ENCODE peak calls at places on chromosome X, in ten cellular contexts. One of them, this sample, is unnamed. For H3K4me1, the result is how much of the 10 kb centered on the place peaks cover.

GRCh38 chrX:134782796-134783195 is 124.5 kb upstream of the PLAC1 start:
- DNase-seq in body of pancreas: no peak
- DNase-seq in IMR-90: peak
- DNase-seq in stomach: no peak
- DNase-seq in sigmoid colon: no peak
- DNase-seq in A549: peak
- DNase-seq in tibial nerve: no peak
- DNase-seq in Peyer's patch: no peak
- DNase-seq in ovary: no peak
- DNase-seq in heart left ventricle: no peak
- DNase-seq in this sample: no peak

GRCh38 chrX:73401591-73402266 is 45.1 kb upstream of the CDX4 start:
- DNase-seq in body of pancreas: no peak
- DNase-seq in IMR-90: no peak
- DNase-seq in stomach: no peak
- DNase-seq in sigmoid colon: no peak
- DNase-seq in A549: no peak
- DNase-seq in tibial nerve: no peak
- DNase-seq in Peyer's patch: no peak
- DNase-seq in ovary: no peak
- DNase-seq in heart left ventricle: no peak
- DNase-seq in this sample: no peak

GRCh38 chrX:10055430-10055829 is 88.3 kb downstream of the CLDN34 start:
- DNase-seq in body of pancreas: no peak
- DNase-seq in IMR-90: no peak
- DNase-seq in stomach: no peak
- DNase-seq in sigmoid colon: no peak
- DNase-seq in A549: no peak
- DNase-seq in tibial nerve: no peak
- DNase-seq in Peyer's patch: no peak
- DNase-seq in ovary: no peak
- DNase-seq in heart left ventricle: no peak
- DNase-seq in this sample: no peak

GRCh38 chrX:30653415-30654131 is at the start of gene GK:
- DNase-seq in body of pancreas: peak
- DNase-seq in IMR-90: peak
- DNase-seq in stomach: no peak
- DNase-seq in sigmoid colon: peak
- DNase-seq in A549: no peak
- DNase-seq in tibial nerve: no peak
- DNase-seq in Peyer's patch: peak
- DNase-seq in ovary: peak
- DNase-seq in heart left ventricle: peak
- DNase-seq in this sample: peak

GRCh38 chrX:66728818-66729271 is 90.0 kb upstream of the EDA2R start:
- DNase-seq in body of pancreas: peak
- DNase-seq in IMR-90: peak
- DNase-seq in stomach: peak
- DNase-seq in sigmoid colon: peak
- DNase-seq in A549: peak
- DNase-seq in tibial nerve: peak
- DNase-seq in Peyer's patch: peak
- DNase-seq in ovary: peak
- DNase-seq in heart left ventricle: peak
- DNase-seq in this sample: peak

GRCh38 chrX:150903110-150903508 is 4.6 kb upstream of the CD99L2 start:
- DNase-seq in body of pancreas: no peak
- DNase-seq in IMR-90: no peak
- DNase-seq in stomach: no peak
- DNase-seq in sigmoid colon: no peak
- DNase-seq in A549: no peak
- DNase-seq in tibial nerve: no peak
- DNase-seq in Peyer's patch: no peak
- DNase-seq in ovary: no peak
- DNase-seq in heart left ventricle: no peak
- DNase-seq in this sample: no peak

GRCh38 chrX:30613736-30614135 is 36.2 kb upstream of the TASL start:
- DNase-seq in body of pancreas: no peak
- DNase-seq in IMR-90: no peak
- DNase-seq in stomach: no peak
- DNase-seq in sigmoid colon: no peak
- DNase-seq in A549: no peak
- DNase-seq in tibial nerve: no peak
- DNase-seq in Peyer's patch: no peak
- DNase-seq in ovary: no peak
- DNase-seq in heart left ventricle: no peak
- DNase-seq in this sample: no peak

GRCh38 chrX:66110112-66110511 is 53.9 kb upstream of the HEPH start:
- DNase-seq in body of pancreas: no peak
- DNase-seq in IMR-90: peak
- DNase-seq in stomach: no peak
- DNase-seq in sigmoid colon: no peak
- DNase-seq in A549: peak
- DNase-seq in tibial nerve: no peak
- DNase-seq in Peyer's patch: no peak
- DNase-seq in ovary: no peak
- DNase-seq in heart left ventricle: no peak
- DNase-seq in this sample: peak

DNA sequence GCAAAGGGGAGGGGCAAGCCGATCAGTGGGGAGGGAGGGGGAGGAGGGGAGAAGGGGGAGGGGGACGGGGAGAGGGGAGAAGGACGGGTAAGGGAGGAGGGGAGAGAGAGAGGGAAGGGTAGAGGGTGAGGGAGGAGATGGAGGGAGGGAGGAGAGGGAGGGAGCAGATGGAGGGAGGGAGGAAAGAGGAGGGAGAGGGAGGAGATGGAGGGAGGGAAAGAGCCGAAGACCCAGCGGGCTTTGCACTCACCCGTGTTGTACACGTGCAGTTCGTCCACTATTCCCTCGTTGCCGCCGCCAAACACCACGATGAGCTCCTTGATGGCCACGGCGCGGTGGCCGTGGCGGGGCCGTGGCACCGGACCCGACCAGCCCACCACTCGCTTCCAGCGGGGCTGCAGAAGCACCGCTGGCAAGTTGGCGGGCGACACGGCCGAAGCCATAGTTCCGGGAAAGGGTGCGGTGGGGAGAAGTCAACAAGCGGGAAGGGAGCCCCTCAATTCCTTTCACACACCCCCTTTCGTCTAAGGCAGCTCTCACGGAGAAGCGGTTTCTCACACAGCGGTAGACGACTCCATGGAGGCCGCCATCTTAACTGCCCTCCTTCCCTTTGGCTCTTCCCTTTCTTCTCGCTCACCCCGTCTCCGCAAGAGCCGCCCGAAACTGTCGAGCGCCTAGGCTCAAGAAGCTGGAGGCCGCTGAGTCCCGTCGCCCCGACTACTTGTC is 1.1 kb downstream of the HCFC1 start:
- DNase-seq in body of pancreas: no peak
- DNase-seq in IMR-90: peak
- DNase-seq in stomach: no peak
- DNase-seq in sigmoid colon: peak
- DNase-seq in A549: peak
- DNase-seq in tibial nerve: no peak
- DNase-seq in Peyer's patch: no peak
- DNase-seq in ovary: peak
- DNase-seq in heart left ventricle: peak
- DNase-seq in this sample: no peak
- H3K4me1 ChIP-seq in body of pancreas: half or more
- H3K4me1 ChIP-seq in IMR-90: under half
- H3K4me1 ChIP-seq in stomach: under half
- H3K4me1 ChIP-seq in sigmoid colon: under half
- H3K4me1 ChIP-seq in A549: under half
- H3K4me1 ChIP-seq in tibial nerve: under half
- H3K4me1 ChIP-seq in Peyer's patch: under half
- H3K4me1 ChIP-seq in ovary: under half
- H3K4me1 ChIP-seq in heart left ventricle: half or more
- H3K4me1 ChIP-seq in this sample: half or more

DNA sequence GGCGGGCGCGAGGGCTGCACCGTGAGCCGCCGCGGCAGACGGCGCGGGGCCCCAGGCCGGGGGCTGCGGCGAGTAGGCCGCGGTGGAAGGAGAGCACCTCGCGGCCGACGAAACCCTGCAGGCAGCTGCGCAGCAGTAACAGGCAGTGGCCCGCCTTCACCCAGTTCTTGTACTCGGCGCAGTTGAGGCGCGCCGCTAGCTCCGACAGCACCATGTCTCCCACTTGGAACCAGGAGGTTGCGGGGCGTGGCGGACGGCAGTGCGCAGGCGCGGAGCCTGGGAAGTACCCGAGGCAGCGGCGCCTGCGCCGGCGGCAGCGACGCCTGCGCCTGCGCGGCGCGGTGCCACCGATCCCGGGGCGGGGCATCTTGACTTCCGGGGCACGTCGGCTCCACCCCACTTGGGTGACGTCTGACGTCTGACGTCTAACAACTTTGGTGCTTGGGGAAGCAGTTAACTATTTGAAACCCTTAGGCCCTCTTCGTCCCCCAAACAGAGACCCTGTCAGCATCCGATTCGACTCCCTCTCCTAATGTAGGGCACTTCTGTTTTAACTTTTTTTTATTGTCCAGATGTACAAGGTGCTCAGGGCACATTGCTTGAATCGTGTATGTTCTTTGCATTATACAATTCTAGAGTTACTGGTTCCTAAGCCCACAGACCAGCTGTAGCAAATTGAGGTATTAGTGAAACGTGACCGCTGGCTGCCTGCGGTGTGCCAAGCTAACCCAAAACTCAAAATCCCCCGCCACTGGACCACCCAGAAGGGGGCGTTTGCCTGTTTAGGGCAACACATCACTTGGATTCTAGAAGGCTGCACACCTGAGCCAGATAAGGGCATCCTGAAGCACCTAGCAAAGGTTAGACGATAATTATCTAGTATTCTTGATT is at the start of gene CXorf38:
- DNase-seq in body of pancreas: peak
- DNase-seq in IMR-90: peak
- DNase-seq in stomach: peak
- DNase-seq in sigmoid colon: peak
- DNase-seq in A549: peak
- DNase-seq in tibial nerve: peak
- DNase-seq in Peyer's patch: peak
- DNase-seq in ovary: peak
- DNase-seq in heart left ventricle: peak
- DNase-seq in this sample: peak
- TF ChIP-seq POLR2A in body of pancreas: no peak
- TF ChIP-seq POLR2A in IMR-90: peak
- TF ChIP-seq POLR2A in stomach: no peak
- TF ChIP-seq POLR2A in sigmoid colon: no peak
- TF ChIP-seq POLR2A in A549: peak
- TF ChIP-seq POLR2A in tibial nerve: peak
- TF ChIP-seq POLR2A in Peyer's patch: peak
- TF ChIP-seq POLR2A in ovary: peak
- TF ChIP-seq POLR2A in heart left ventricle: peak
- TF ChIP-seq POLR2A in this sample: peak

DNA sequence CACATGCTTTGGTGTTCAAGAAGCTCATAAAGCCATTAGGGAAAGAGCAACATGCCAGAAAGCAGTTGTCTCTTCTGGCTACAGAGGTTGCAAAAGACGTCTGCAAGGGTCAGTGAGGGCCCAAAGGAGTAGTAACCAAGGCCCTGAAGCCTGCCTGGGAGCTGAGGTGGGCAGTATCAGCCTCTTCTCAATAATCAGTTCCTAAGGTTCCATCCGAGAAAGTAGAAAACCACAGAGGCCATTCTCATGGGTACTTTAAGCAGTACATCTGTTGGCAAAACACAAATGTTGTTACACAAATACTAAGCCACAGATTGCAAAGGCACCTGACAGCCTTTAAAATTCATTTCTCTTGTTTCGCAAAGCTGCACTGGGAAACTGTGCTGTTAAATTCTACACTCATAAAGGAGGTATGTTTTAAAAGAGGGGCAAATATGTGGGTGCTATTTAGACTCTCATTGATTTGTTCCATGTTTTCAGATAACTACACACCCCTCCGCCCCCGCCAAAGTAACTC is 37.7 kb downstream of the MECP2 start:
- DNase-seq in body of pancreas: no peak
- DNase-seq in IMR-90: no peak
- DNase-seq in stomach: no peak
- DNase-seq in sigmoid colon: peak
- DNase-seq in A549: no peak
- DNase-seq in tibial nerve: no peak
- DNase-seq in Peyer's patch: no peak
- DNase-seq in ovary: no peak
- DNase-seq in heart left ventricle: no peak
- DNase-seq in this sample: no peak
- H3K4me1 ChIP-seq in body of pancreas: half or more
- H3K4me1 ChIP-seq in IMR-90: under half
- H3K4me1 ChIP-seq in stomach: under half
- H3K4me1 ChIP-seq in sigmoid colon: under half
- H3K4me1 ChIP-seq in A549: under half
- H3K4me1 ChIP-seq in tibial nerve: under half
- H3K4me1 ChIP-seq in Peyer's patch: under half
- H3K4me1 ChIP-seq in ovary: under half
- H3K4me1 ChIP-seq in heart left ventricle: half or more
- H3K4me1 ChIP-seq in this sample: under half

GRCh38 chrX:72020788-72021187 is 110.1 kb downstream of the NHSL2 start:
- DNase-seq in body of pancreas: no peak
- DNase-seq in IMR-90: no peak
- DNase-seq in stomach: no peak
- DNase-seq in sigmoid colon: no peak
- DNase-seq in A549: no peak
- DNase-seq in tibial nerve: no peak
- DNase-seq in Peyer's patch: peak
- DNase-seq in ovary: no peak
- DNase-seq in heart left ventricle: no peak
- DNase-seq in this sample: no peak

GRCh38 chrX:72019487-72019886 is 108.8 kb downstream of the NHSL2 start:
- DNase-seq in body of pancreas: no peak
- DNase-seq in IMR-90: no peak
- DNase-seq in stomach: no peak
- DNase-seq in sigmoid colon: no peak
- DNase-seq in A549: no peak
- DNase-seq in tibial nerve: no peak
- DNase-seq in Peyer's patch: peak
- DNase-seq in ovary: no peak
- DNase-seq in heart left ventricle: no peak
- DNase-seq in this sample: no peak

GRCh38 chrX:72016881-72017783 is 106.5 kb downstream of the NHSL2 start:
- DNase-seq in body of pancreas: no peak
- DNase-seq in IMR-90: no peak
- DNase-seq in stomach: no peak
- DNase-seq in sigmoid colon: no peak
- DNase-seq in A549: no peak
- DNase-seq in tibial nerve: no peak
- DNase-seq in Peyer's patch: peak
- DNase-seq in ovary: peak
- DNase-seq in heart left ventricle: no peak
- DNase-seq in this sample: no peak

GRCh38 chrX:72020204-72020603 is 109.6 kb downstream of the NHSL2 start:
- DNase-seq in body of pancreas: no peak
- DNase-seq in IMR-90: no peak
- DNase-seq in stomach: no peak
- DNase-seq in sigmoid colon: peak
- DNase-seq in A549: no peak
- DNase-seq in tibial nerve: no peak
- DNase-seq in Peyer's patch: peak
- DNase-seq in ovary: peak
- DNase-seq in heart left ventricle: no peak
- DNase-seq in this sample: no peak

DNA sequence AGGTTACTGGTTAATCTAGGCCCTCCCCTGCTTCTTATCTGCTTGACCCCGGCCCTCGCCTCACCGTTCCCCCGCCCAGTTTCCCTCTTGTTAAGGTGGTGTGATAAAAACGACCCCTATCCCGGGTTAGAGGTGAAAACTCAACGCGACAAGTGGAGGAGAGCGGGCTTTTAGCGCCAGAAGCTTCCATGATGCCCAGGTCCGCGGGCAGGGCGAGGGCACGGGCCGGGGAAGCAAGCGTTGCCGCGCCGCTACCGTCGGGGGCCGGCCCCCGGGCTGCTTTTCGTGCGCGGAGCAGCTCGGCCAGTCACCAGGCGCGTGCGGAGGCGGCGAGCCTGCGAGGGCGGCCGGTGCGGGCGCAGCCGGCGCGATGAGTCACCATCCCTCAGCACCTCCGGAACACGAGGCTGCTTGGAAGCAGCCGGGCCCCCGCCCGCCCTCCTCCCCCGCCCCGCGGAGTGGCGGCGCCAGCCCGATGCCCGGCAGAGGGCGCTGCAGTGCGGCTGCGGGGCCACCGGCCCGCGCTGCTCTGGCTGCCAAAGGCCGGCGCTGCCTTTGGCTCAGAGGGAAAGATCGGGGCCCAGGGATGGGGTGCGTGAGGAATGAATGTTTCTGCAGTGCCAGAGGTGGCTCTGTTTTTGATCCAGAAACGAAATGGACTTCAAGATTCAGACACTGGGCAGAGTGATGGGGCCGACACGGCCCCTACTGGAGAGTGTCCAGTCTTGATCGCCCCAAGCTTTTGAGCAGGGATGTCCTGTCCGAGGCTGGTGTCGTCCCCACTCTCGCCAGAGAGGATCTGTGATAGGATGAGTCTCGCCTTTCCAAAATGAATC is 107.8 kb downstream of the NHSL2 start:
- DNase-seq in body of pancreas: peak
- DNase-seq in IMR-90: peak
- DNase-seq in stomach: peak
- DNase-seq in sigmoid colon: peak
- DNase-seq in A549: peak
- DNase-seq in tibial nerve: peak
- DNase-seq in Peyer's patch: peak
- DNase-seq in ovary: peak
- DNase-seq in heart left ventricle: peak
- DNase-seq in this sample: peak
- TF ChIP-seq POLR2A in body of pancreas: no peak
- TF ChIP-seq POLR2A in IMR-90: no peak
- TF ChIP-seq POLR2A in stomach: no peak
- TF ChIP-seq POLR2A in sigmoid colon: no peak
- TF ChIP-seq POLR2A in A549: no peak
- TF ChIP-seq POLR2A in tibial nerve: no peak
- TF ChIP-seq POLR2A in Peyer's patch: no peak
- TF ChIP-seq POLR2A in ovary: no peak
- TF ChIP-seq POLR2A in heart left ventricle: no peak
- TF ChIP-seq POLR2A in this sample: no peak

This sample was measured in transverse colon.